ENCODE peak calls at places on chromosomes 16 and 17, in seven cellular contexts. G is HCT116, R is SK-N-SH, W is HepG2, M is H1, C is K562, S is GM12878. O is an unnamed sample.

GRCh38 chr16:1466968-1467521 is 7.8 kb downstream of the CLCN7 start:
- DNase-seq in S (no peak), M (peak), W (no peak), G (no peak), R (no peak), C (no peak), O (peak)

GRCh38 chr16:31421587-31421986 is 6.6 kb downstream of the COX6A2 start:
- DNase-seq in W (no peak), G (no peak), S (peak), C (no peak), R (no peak), M (no peak), O (no peak)

GRCh38 chr16:58046054-58046881 is 20.7 kb downstream of the MMP15 start:
- DNase-seq in W (no peak), M (no peak), R (no peak), G (no peak), S (no peak), C (no peak), O (no peak)

GRCh38 chr17:74012465-74012864 is 191.0 kb upstream of the RPL38 start:
- DNase-seq in C (no peak), M (no peak), G (no peak), S (no peak), W (peak), R (no peak), O (no peak)

GRCh38 chr17:76529224-76529642 is 8.3 kb downstream of the CYGB start:
- DNase-seq in M (no peak), S (no peak), W (no peak), G (no peak), R (peak), C (no peak), O (no peak)

GRCh38 chr16:88323546-88324330 is 59.0 kb upstream of the ZNF469 start:
- DNase-seq in S (no peak), R (no peak), C (no peak), G (no peak), M (no peak), W (no peak), O (no peak)

GRCh38 chr17:73643012-73643845 is 1.0 kb downstream of the SDK2 start:
- DNase-seq in M (peak), C (no peak), S (no peak), G (no peak), R (peak), W (no peak), O (peak)

GRCh38 chr17:82172461-82173160 is 40.0 kb downstream of the CCDC57 start:
- DNase-seq in R (no peak), G (no peak), C (no peak), W (no peak), S (no peak), M (no peak), O (no peak)

GRCh38 chr17:42246515-42246914 is 29.7 kb downstream of the STAT5B start:
- DNase-seq in M (no peak), S (no peak), G (no peak), C (no peak), R (no peak), W (peak), O (no peak)

GRCh38 chr16:29911676-29912010 is 11.4 kb downstream of the ASPHD1 start:
- DNase-seq in S (no peak), R (no peak), W (no peak), C (no peak), G (no peak), M (peak), O (no peak)

GRCh38 chr16:72199938-72200337 is 28.0 kb upstream of the PMFBP1 start:
- DNase-seq in C (no peak), G (no peak), R (peak), S (no peak), W (no peak), M (no peak), O (no peak)

GRCh38 chr16:10753670-10754069 is 10.0 kb downstream of the NUBP1 start:
- DNase-seq in R (no peak), W (no peak), G (no peak), M (no peak), C (no peak), S (no peak), O (no peak)

GRCh38 chr17:75501378-75502071 is 13.8 kb downstream of the CASKIN2 start:
- DNase-seq in M (no peak), S (no peak), G (no peak), W (no peak), C (no peak), R (peak), O (no peak)

GRCh38 chr16:49850558-49851467 is 5.1 kb downstream of the ZNF423 start:
- DNase-seq in C (no peak), S (no peak), R (no peak), G (no peak), W (no peak), M (no peak), O (no peak)

GRCh38 chr16:66902648-66903543 is 15.8 kb downstream of the CDH16 start:
- DNase-seq in M (no peak), G (no peak), W (no peak), R (peak), S (no peak), C (no peak), O (no peak)

GRCh38 chr17:29151567-29151966 is 28.6 kb downstream of the MYO18A start:
- DNase-seq in R (no peak), C (no peak), W (peak), M (no peak), S (no peak), G (peak), O (peak)

GRCh38 chr16:68751160-68751559 is 14.1 kb downstream of the CDH1 start:
- DNase-seq in C (no peak), S (no peak), G (no peak), M (no peak), W (no peak), R (no peak), O (no peak)

GRCh38 chr16:46638947-46639925 is 18.1 kb upstream of the SHCBP1 start:
- DNase-seq in C (no peak), M (no peak), W (no peak), G (no peak), S (no peak), R (no peak), O (no peak)

GRCh38 chr17:82789051-82789592 is 37.3 kb downstream of the TBCD start:
- DNase-seq in G (no peak), R (no peak), W (no peak), M (no peak), C (no peak), S (no peak), O (no peak)

GRCh38 chr17:68600123-68600880 is 865 bp downstream of the FAM20A start:
- DNase-seq in M (peak), R (peak), C (no peak), G (no peak), W (peak), S (no peak), O (no peak)

GRCh38 chr17:4852504-4853075 is 19.4 kb downstream of the MINK1 start:
- DNase-seq in S (no peak), R (peak), M (no peak), C (peak), G (no peak), W (peak), O (peak)

GRCh38 chr17:16282522-16282921 is 65.5 kb downstream of the PIGL start:
- DNase-seq in S (no peak), R (no peak), G (peak), W (no peak), M (no peak), C (no peak), O (no peak)

GRCh38 chr16:350203-350602 is 2.3 kb downstream of the AXIN1 start:
- DNase-seq in R (no peak), S (no peak), W (no peak), M (no peak), G (no peak), C (no peak), O (no peak)

GRCh38 chr16:83402969-83403368 is 404.8 kb upstream of the HSBP1 start:
- DNase-seq in R (no peak), W (no peak), G (no peak), C (no peak), M (no peak), S (no peak), O (no peak)

GRCh38 chr16:23124315-23124714 is 24.9 kb downstream of the USP31 start:
- DNase-seq in W (no peak), R (no peak), C (no peak), M (no peak), S (no peak), G (no peak), O (no peak)

GRCh38 chr17:74272731-74273201 is 1.3 kb upstream of the DNAI2 start:
- DNase-seq in M (no peak), W (no peak), S (no peak), G (no peak), C (no peak), R (no peak), O (no peak)

GRCh38 chr17:55381017-55381770 is 40.4 kb downstream of the MMD start:
- DNase-seq in M (no peak), S (no peak), G (no peak), R (no peak), W (no peak), C (no peak), O (no peak)

GRCh38 chr17:7685533-7686220 is 1.6 kb downstream of the TP53 start:
- DNase-seq in C (peak), R (peak), W (peak), G (peak), S (no peak), M (peak), O (peak)

GRCh38 chr17:80103686-80104085 is 2.3 kb downstream of the GAA start:
- DNase-seq in S (no peak), M (no peak), W (no peak), G (no peak), R (no peak), C (no peak), O (no peak)

GRCh38 chr16:79169239-79169638 is 431.3 kb downstream of the MAF start:
- DNase-seq in S (no peak), R (no peak), M (no peak), C (no peak), W (no peak), G (no peak), O (no peak)

GRCh38 chr16:77868478-77868877 is 80.1 kb downstream of the VAT1L start:
- DNase-seq in W (no peak), M (no peak), G (no peak), C (no peak), R (no peak), S (peak), O (no peak)

GRCh38 chr16:30736995-30737793 is 11.0 kb upstream of the PHKG2 start:
- DNase-seq in M (no peak), C (no peak), G (no peak), S (no peak), R (no peak), W (no peak), O (no peak)

GRCh38 chr17:76248013-76248782 is 7.9 kb upstream of the RNF157 start:
- DNase-seq in M (no peak), C (no peak), S (no peak), G (no peak), R (no peak), W (no peak), O (peak)

GRCh38 chr17:4476512-4477070 is 22.1 kb upstream of the SPNS2 start:
- DNase-seq in M (no peak), R (no peak), W (no peak), C (no peak), G (no peak), S (no peak), O (no peak)

GRCh38 chr16:12260119-12260646 is 283.6 kb downstream of the SNX29 start:
- DNase-seq in G (no peak), M (no peak), C (no peak), W (no peak), R (no peak), S (no peak), O (no peak)

GRCh38 chr16:12256880-12257279 is 280.3 kb downstream of the SNX29 start:
- DNase-seq in R (no peak), M (no peak), G (no peak), C (no peak), W (no peak), S (no peak), O (no peak)

GRCh38 chr16:12257926-12258561 is 281.5 kb downstream of the SNX29 start:
- DNase-seq in W (peak), G (no peak), C (no peak), S (no peak), M (no peak), R (no peak), O (peak)

GRCh38 chr16:12259258-12259657 is 282.7 kb downstream of the SNX29 start:
- DNase-seq in C (no peak), R (no peak), G (no peak), S (no peak), M (no peak), W (no peak), O (no peak)

DNA sequence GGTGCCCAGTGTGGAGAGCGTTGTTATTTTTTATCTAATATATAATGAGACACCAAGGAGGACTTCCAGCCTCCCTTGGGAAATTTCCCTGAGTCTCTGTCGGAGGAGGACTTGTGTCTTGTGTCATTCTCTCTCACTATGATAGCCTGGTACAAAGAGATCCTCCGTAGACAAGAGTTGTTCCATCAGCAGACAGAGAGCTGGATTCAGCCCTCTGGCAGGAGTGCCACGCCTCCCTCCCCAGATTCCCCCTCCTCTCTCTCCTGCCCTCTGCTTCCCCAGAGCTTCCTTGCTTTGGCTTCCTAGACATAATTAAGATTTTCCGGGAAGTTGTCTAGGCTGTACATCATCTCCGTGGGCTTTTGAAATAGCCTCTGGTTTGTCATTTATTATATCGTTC is 282.3 kb downstream of the SNX29 start:
- DNase-seq in M (no peak), G (no peak), S (no peak), W (no peak), C (no peak), R (no peak), O (no peak)
- TF ChIP-seq JUND in M (no peak), G (no peak), S (no peak), W (no peak), C (no peak), R (no peak), O (no peak)

GRCh38 chr16:65846210-65846602 is 520.3 kb upstream of the CDH5 start:
- DNase-seq in M (no peak), G (no peak), C (no peak), W (no peak), R (no peak), S (no peak), O (no peak)

GRCh38 chr16:65842067-65842466 is 524.4 kb upstream of the CDH5 start:
- DNase-seq in S (no peak), M (no peak), C (no peak), W (no peak), R (no peak), G (no peak), O (no peak)

GRCh38 chr16:65845466-65846209 is 520.9 kb upstream of the CDH5 start:
- DNase-seq in S (no peak), W (no peak), M (no peak), C (no peak), G (no peak), R (no peak), O (no peak)
- TF ChIP-seq JUND in S (no peak), W (no peak), M (no peak), C (peak), G (no peak), R (no peak), O (no peak)

GRCh38 chr16:2857451-2858244 is at the start of gene PRSS22:
- DNase-seq in M (peak), R (peak), G (no peak), W (no peak), C (no peak), S (no peak), O (peak)
- TF ChIP-seq JUND in M (no peak), R (no peak), G (no peak), W (no peak), C (no peak), S (no peak), O (no peak)

DNA sequence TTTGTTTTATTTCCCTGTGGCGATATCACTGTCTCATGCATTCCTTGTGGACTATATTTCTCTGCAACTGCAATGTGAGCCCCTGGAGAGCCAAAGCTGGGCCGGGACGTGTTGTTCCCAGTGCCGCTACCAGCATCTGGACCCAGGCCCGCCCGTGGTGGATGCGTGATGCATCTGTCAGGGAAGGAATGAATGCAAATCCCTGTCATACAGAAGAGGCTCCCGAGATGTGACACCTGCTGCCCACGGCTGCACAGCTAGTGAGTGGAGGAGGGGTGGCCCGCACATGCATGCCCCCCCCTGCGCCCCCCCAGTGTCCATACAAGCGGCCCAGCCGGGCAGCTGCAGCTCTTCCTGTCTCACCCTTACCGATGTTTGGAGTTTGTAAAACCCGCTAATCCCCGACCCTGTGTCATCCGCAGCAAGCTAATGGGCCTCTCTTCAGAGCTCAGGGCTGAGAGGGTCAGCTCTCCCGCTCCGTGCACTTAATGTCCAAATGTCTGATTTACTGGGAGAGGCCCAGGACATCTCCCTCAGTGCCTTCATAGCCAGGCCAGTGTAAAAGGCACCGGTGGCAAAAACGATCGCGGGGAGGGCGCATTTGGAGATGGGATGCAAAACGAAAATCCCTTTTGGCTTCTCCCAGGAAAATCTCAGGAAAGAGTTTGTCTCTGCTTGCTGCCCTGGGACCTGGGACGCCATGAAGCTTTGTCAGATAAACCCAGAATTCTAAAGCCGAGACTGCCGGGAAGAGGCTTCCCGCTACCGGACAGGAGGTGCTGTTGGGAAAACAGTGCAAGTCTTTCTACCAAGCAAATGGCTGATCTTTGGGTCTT is 91.8 kb downstream of the FOXL1 start:
- DNase-seq in W (no peak), C (no peak), G (no peak), R (no peak), M (no peak), S (no peak), O (no peak)
- TF ChIP-seq JUND in W (no peak), C (no peak), G (no peak), R (no peak), M (no peak), S (no peak), O (no peak)

GRCh38 chr16:21645261-21645721 is 7.1 kb downstream of the IGSF6 start:
- DNase-seq in S (peak), M (no peak), C (no peak), G (no peak), W (no peak), R (no peak), O (no peak)
- TF ChIP-seq JUND in S (no peak), M (no peak), C (no peak), G (no peak), W (no peak), R (no peak), O (no peak)

GRCh38 chr17:8710766-8711165 is 33.9 kb downstream of the CCDC42 start:
- DNase-seq in W (no peak), S (no peak), R (no peak), C (no peak), M (no peak), G (no peak), O (no peak)
- TF ChIP-seq JUND in W (no peak), S (no peak), R (no peak), C (no peak), M (no peak), G (no peak), O (no peak)

GRCh38 chr16:50974438-50975036 is 176.5 kb downstream of the SALL1 start:
- DNase-seq in R (no peak), M (no peak), W (no peak), C (no peak), G (no peak), S (no peak), O (no peak)
- TF ChIP-seq JUND in R (no peak), M (no peak), W (no peak), C (no peak), G (no peak), S (no peak), O (no peak)

GRCh38 chr16:85100265-85100664 is 12.0 kb downstream of the CIBAR2 start:
- DNase-seq in G (no peak), M (no peak), C (no peak), S (no peak), R (no peak), W (no peak), O (no peak)
- TF ChIP-seq JUND in G (no peak), M (no peak), C (no peak), S (no peak), R (no peak), W (no peak), O (no peak)

DNA sequence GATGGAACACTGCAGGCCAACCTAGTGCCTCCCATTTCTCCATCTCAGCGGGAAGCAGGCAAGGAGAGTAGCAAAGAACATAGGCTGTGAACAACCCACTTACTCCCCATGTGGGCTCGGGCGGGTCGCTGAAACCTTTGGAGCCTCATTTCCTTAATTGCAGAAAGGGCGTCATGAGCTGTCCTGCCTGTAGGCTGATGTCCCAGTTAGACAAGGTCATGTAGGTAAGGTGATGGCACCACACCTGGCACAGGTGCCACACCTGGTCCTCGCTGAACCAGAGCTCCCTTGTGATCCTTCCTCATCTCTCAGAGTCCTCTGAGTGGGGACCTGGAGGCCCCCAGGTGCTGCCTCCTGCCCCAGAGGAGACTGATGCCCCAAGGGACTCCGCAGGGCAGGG is 22.9 kb downstream of the ABCC3 start:
- DNase-seq in R (no peak), S (no peak), M (no peak), W (no peak), C (no peak), G (no peak), O (no peak)
- TF ChIP-seq JUND in R (no peak), S (no peak), M (no peak), W (no peak), C (no peak), G (no peak), O (no peak)

DNA sequence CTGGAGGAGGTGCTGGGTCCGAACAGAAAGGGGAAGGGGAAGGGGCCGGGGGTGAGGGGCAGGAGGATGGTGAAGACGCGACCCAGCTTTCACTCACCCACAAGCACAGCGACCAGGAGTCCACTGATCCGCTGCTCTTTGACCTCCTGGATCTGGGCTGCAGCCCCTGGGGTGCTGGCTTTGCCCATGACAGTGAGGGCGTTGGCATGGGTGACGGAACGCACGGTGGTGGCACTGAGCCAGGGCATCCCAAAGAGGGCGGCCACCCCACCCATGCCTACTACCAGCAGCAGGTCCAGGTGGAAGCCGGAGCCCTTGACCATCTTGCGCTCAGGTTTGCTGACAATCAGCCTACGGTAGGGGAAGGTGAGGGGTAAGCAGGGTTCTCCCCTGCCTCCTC is 14.9 kb downstream of the SLC4A1 start:
- DNase-seq in R (no peak), W (no peak), M (no peak), C (no peak), G (no peak), S (no peak), O (no peak)
- TF ChIP-seq JUND in R (no peak), W (no peak), M (no peak), C (no peak), G (no peak), S (no peak), O (no peak)

O was measured in T47D.